ENCODE peak calls at places on chromosomes 7 and 10, in nine cellular contexts. W is GM12878, X is upper lobe of left lung, Y is tibial nerve, O is transverse colon, R is stomach, J is sigmoid colon, V is esophagus muscularis mucosa, S is K562. K is an unnamed sample. For H3K27me3, the result is how much of the 10 kb centered on the place peaks cover.

GRCh38 chr10:47406870-47407648 is 23.0 kb upstream of the ZNF488 start:
- DNase-seq in W (no peak), X (no peak), Y (no peak), O (no peak), R (peak), J (no peak), V (peak), S (peak), K (no peak)

GRCh38 chr7:157271315-157271990 is 65.4 kb upstream of the DNAJB6 start:
- DNase-seq in W (no peak), X (no peak), Y (no peak), O (no peak), R (no peak), J (peak), V (no peak), S (no peak), K (no peak)

GRCh38 chr10:110850990-110851389 is 20.7 kb upstream of the PDCD4 start:
- DNase-seq in W (no peak), X (no peak), Y (no peak), O (no peak), R (no peak), J (peak), V (no peak), S (no peak), K (no peak)

GRCh38 chr10:92755725-92756124 is 66.0 kb downstream of the HHEX start:
- DNase-seq in W (no peak), X (no peak), Y (no peak), O (no peak), R (no peak), J (no peak), V (no peak), S (no peak), K (no peak)

GRCh38 chr7:73869011-73869785 is 8.2 kb downstream of the TMEM270 start:
- DNase-seq in W (no peak), X (peak), Y (no peak), O (no peak), R (no peak), J (no peak), V (no peak), S (no peak), K (no peak)

GRCh38 chr10:124220971-124221355 is 127.6 kb upstream of the CHST15 start:
- DNase-seq in W (no peak), X (no peak), Y (no peak), O (no peak), R (no peak), J (no peak), V (no peak), S (no peak), K (no peak)

GRCh38 chr7:132655071-132655761 is 78.9 kb upstream of the PLXNA4 start:
- DNase-seq in W (no peak), X (peak), Y (peak), O (peak), R (peak), J (peak), V (no peak), S (no peak), K (no peak)

GRCh38 chr7:138565451-138566114 is 105.5 kb downstream of the TRIM24 start:
- DNase-seq in W (no peak), X (no peak), Y (no peak), O (no peak), R (no peak), J (no peak), V (no peak), S (peak), K (no peak)

GRCh38 chr7:114405427-114405826 is 9.2 kb upstream of the FOXP2 start:
- DNase-seq in W (no peak), X (no peak), Y (no peak), O (no peak), R (no peak), J (no peak), V (no peak), S (no peak), K (no peak)

GRCh38 chr10:21751341-21752310 is 217.6 kb downstream of the MLLT10 start:
- DNase-seq in W (no peak), X (no peak), Y (no peak), O (peak), R (no peak), J (no peak), V (no peak), S (no peak), K (no peak)

GRCh38 chr10:58335306-58336005 is 650 bp downstream of the UBE2D1 start:
- DNase-seq in W (no peak), X (peak), Y (no peak), O (peak), R (peak), J (peak), V (no peak), S (peak), K (no peak)

GRCh38 chr7:101066141-101066857 is 19.0 kb upstream of the TRIM56 start:
- DNase-seq in W (no peak), X (no peak), Y (no peak), O (no peak), R (no peak), J (no peak), V (no peak), S (no peak), K (peak)

GRCh38 chr10:24483701-24484100 is 240.0 kb downstream of the ARHGAP21 start:
- DNase-seq in W (no peak), X (no peak), Y (no peak), O (peak), R (peak), J (no peak), V (no peak), S (no peak), K (no peak)

GRCh38 chr7:25006225-25006624 is 26.2 kb upstream of the OSBPL3 start:
- DNase-seq in W (no peak), X (no peak), Y (no peak), O (no peak), R (no peak), J (no peak), V (no peak), S (no peak), K (no peak)

GRCh38 chr10:30510184-30510931 is 76.4 kb downstream of the MAP3K8 start:
- DNase-seq in W (no peak), X (no peak), Y (no peak), O (peak), R (no peak), J (peak), V (no peak), S (peak), K (no peak)

GRCh38 chr7:84042110-84042539 is 152.5 kb downstream of the SEMA3A start:
- DNase-seq in W (no peak), X (no peak), Y (no peak), O (no peak), R (peak), J (no peak), V (no peak), S (no peak), K (no peak)

GRCh38 chr7:51647931-51648351 is 331.3 kb upstream of the COBL start:
- DNase-seq in W (no peak), X (no peak), Y (no peak), O (peak), R (peak), J (peak), V (no peak), S (no peak), K (peak)

GRCh38 chr10:118856106-118856505 is 101.3 kb upstream of the CACUL1 start:
- DNase-seq in W (no peak), X (no peak), Y (no peak), O (no peak), R (no peak), J (no peak), V (peak), S (no peak), K (no peak)

GRCh38 chr7:22445140-22445722 is 54.8 kb downstream of the STEAP1B start:
- DNase-seq in W (no peak), X (peak), Y (peak), O (peak), R (peak), J (peak), V (peak), S (no peak), K (peak)

GRCh38 chr10:52644678-52645434 is 127.7 kb downstream of the MBL2 start:
- DNase-seq in W (no peak), X (no peak), Y (no peak), O (peak), R (peak), J (no peak), V (no peak), S (peak), K (no peak)

GRCh38 chr7:34075976-34076375 is 170.6 kb downstream of the BMPER start:
- DNase-seq in W (no peak), X (no peak), Y (no peak), O (no peak), R (no peak), J (no peak), V (no peak), S (no peak), K (no peak)

GRCh38 chr10:100697070-100697469 is 48.3 kb upstream of the PAX2 start:
- DNase-seq in W (no peak), X (no peak), Y (no peak), O (no peak), R (peak), J (no peak), V (no peak), S (no peak), K (no peak)

GRCh38 chr10:1036341-1036791 is 10.7 kb upstream of the IDI2 start:
- DNase-seq in W (no peak), X (peak), Y (no peak), O (no peak), R (no peak), J (no peak), V (no peak), S (no peak), K (no peak)

GRCh38 chr10:77037735-77038411 is 599.7 kb downstream of the KCNMA1 start:
- DNase-seq in W (no peak), X (no peak), Y (no peak), O (no peak), R (no peak), J (no peak), V (peak), S (no peak), K (no peak)

GRCh38 chr10:22597142-22597541 is 117.2 kb downstream of the PIP4K2A start:
- DNase-seq in W (peak), X (no peak), Y (no peak), O (peak), R (no peak), J (no peak), V (no peak), S (no peak), K (no peak)

GRCh38 chr7:25619963-25620799 is 391.9 kb upstream of the NPVF start:
- DNase-seq in W (no peak), X (no peak), Y (no peak), O (peak), R (peak), J (no peak), V (peak), S (peak), K (no peak)

GRCh38 chr10:22314852-22315251 is 1.3 kb upstream of the COMMD3 start:
- DNase-seq in W (no peak), X (no peak), Y (no peak), O (no peak), R (no peak), J (no peak), V (no peak), S (no peak), K (no peak)

GRCh38 chr10:69446650-69447151 is 4.6 kb upstream of the TSPAN15 start:
- DNase-seq in W (no peak), X (no peak), Y (no peak), O (no peak), R (no peak), J (peak), V (no peak), S (no peak), K (no peak)

GRCh38 chr10:118581340-118581739 is 14.1 kb downstream of the PRLHR start:
- DNase-seq in W (no peak), X (no peak), Y (no peak), O (no peak), R (no peak), J (no peak), V (no peak), S (no peak), K (no peak)

GRCh38 chr10:121592155-121592890 is 5.9 kb downstream of the FGFR2 start:
- DNase-seq in W (no peak), X (no peak), Y (no peak), O (no peak), R (no peak), J (peak), V (no peak), S (no peak), K (no peak)

GRCh38 chr7:2955177-2955768 is 88.4 kb downstream of the CARD11 start:
- DNase-seq in W (no peak), X (no peak), Y (no peak), O (no peak), R (no peak), J (peak), V (no peak), S (peak), K (no peak)

GRCh38 chr7:2953099-2953498 is 90.6 kb downstream of the CARD11 start:
- DNase-seq in W (no peak), X (no peak), Y (no peak), O (no peak), R (no peak), J (peak), V (no peak), S (no peak), K (no peak)

GRCh38 chr7:2952316-2952715 is 91.4 kb downstream of the CARD11 start:
- DNase-seq in W (no peak), X (no peak), Y (no peak), O (no peak), R (no peak), J (peak), V (no peak), S (no peak), K (no peak)

GRCh38 chr7:2954433-2954853 is 89.2 kb downstream of the CARD11 start:
- DNase-seq in W (no peak), X (peak), Y (no peak), O (peak), R (no peak), J (peak), V (no peak), S (no peak), K (no peak)

DNA sequence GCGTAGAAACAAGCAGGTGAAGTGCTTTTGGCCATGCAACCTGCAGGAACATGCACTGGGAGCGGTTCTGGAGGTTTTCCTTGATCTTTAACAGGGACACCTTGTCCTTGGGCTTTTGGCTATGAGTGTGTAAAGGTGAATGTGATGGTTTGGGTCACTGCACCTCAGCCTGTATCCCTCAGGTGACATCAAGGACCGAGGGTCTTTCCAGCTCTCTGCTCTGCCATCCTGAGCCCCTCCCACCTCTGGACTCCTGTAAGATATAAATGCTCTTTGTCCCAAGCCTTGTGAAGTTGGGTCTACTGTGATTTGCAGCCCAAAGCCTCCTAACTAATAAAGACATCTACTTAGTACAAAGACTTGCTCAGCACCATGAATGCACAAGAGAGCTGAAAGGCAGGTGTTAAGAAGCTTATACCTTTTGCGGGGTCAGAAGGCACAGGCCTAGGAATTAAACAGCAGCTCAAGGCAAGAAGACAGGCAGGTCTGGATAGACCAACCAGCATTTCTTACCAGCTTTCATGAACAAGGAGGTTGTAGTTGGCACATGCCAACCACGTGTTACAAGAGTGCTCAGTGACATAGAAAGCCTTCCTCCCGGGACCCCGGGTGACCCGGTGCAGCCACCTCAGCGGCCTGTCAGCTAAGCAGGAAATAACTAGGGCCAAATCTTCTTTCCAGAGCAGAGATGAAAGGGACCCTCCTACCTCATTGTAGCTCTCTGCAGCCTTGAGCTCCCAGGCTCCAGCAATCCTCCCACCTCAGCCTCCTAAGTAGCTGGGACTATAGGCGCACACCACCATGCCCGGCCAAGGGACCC is 89.9 kb downstream of the CARD11 start:
- DNase-seq in W (no peak), X (peak), Y (no peak), O (no peak), R (no peak), J (peak), V (no peak), S (no peak), K (no peak)
- TF ChIP-seq EP300 in W (no peak), X (no peak), Y (no peak), O (no peak), R (no peak), J (no peak), V (no peak), S (no peak), K (no peak)

GRCh38 chr10:80408198-80409085 is at the start of gene PRXL2A:
- DNase-seq in W (no peak), X (peak), Y (peak), O (peak), R (peak), J (peak), V (no peak), S (peak), K (peak)

GRCh38 chr10:80406249-80406648 is 2.1 kb upstream of the PRXL2A start:
- DNase-seq in W (no peak), X (no peak), Y (no peak), O (no peak), R (no peak), J (no peak), V (no peak), S (no peak), K (no peak)

GRCh38 chr10:80405035-80405434 is 3.3 kb upstream of the PRXL2A start:
- DNase-seq in W (no peak), X (no peak), Y (no peak), O (no peak), R (no peak), J (no peak), V (no peak), S (no peak), K (no peak)

GRCh38 chr10:80407836-80408197 is 534 bp upstream of the PRXL2A start:
- DNase-seq in W (no peak), X (peak), Y (no peak), O (peak), R (no peak), J (no peak), V (no peak), S (no peak), K (peak)

GRCh38 chr10:80405636-80406035 is 2.7 kb upstream of the PRXL2A start:
- DNase-seq in W (no peak), X (no peak), Y (no peak), O (no peak), R (no peak), J (no peak), V (no peak), S (no peak), K (no peak)
- H3K27me3 ChIP-seq in W (under half), X (under half), Y (under half), O (under half), R (under half), J (under half), V (under half), S (under half), K (under half)

GRCh38 chr7:12244129-12244528 is 33.0 kb downstream of the TMEM106B start:
- DNase-seq in W (no peak), X (no peak), Y (no peak), O (peak), R (peak), J (no peak), V (no peak), S (peak), K (no peak)
- TF ChIP-seq EP300 in W (no peak), X (no peak), Y (no peak), O (no peak), R (no peak), J (no peak), V (no peak), S (no peak), K (no peak)

GRCh38 chr7:26860361-26860760 is 4.0 kb downstream of the SKAP2 start:
- DNase-seq in W (no peak), X (no peak), Y (no peak), O (peak), R (no peak), J (no peak), V (no peak), S (no peak), K (no peak)
- H3K27me3 ChIP-seq in W (under half), X (under half), Y (under half), O (under half), R (under half), J (under half), V (under half), S (under half), K (under half)

GRCh38 chr7:112985377-112985987 is 101.1 kb downstream of the GPR85 start:
- DNase-seq in W (no peak), X (no peak), Y (no peak), O (no peak), R (no peak), J (peak), V (no peak), S (no peak), K (no peak)
- TF ChIP-seq EP300 in W (no peak), X (no peak), Y (no peak), O (no peak), R (no peak), J (peak), V (no peak), S (no peak), K (no peak)

GRCh38 chr7:27117687-27118491 is 12.7 kb downstream of the HOXA4 start:
- DNase-seq in W (no peak), X (no peak), Y (no peak), O (no peak), R (no peak), J (peak), V (no peak), S (no peak), K (no peak)

GRCh38 chr7:27116521-27116946 is 14.0 kb downstream of the HOXA4 start:
- DNase-seq in W (no peak), X (no peak), Y (no peak), O (no peak), R (no peak), J (no peak), V (no peak), S (no peak), K (no peak)

GRCh38 chr7:27118580-27118979 is 12.0 kb downstream of the HOXA4 start:
- DNase-seq in W (no peak), X (no peak), Y (no peak), O (no peak), R (no peak), J (no peak), V (no peak), S (no peak), K (no peak)

GRCh38 chr7:27116019-27116411 is 13.5 kb upstream of the HOXA2 start:
- DNase-seq in W (no peak), X (no peak), Y (no peak), O (no peak), R (no peak), J (no peak), V (no peak), S (no peak), K (no peak)

DNA sequence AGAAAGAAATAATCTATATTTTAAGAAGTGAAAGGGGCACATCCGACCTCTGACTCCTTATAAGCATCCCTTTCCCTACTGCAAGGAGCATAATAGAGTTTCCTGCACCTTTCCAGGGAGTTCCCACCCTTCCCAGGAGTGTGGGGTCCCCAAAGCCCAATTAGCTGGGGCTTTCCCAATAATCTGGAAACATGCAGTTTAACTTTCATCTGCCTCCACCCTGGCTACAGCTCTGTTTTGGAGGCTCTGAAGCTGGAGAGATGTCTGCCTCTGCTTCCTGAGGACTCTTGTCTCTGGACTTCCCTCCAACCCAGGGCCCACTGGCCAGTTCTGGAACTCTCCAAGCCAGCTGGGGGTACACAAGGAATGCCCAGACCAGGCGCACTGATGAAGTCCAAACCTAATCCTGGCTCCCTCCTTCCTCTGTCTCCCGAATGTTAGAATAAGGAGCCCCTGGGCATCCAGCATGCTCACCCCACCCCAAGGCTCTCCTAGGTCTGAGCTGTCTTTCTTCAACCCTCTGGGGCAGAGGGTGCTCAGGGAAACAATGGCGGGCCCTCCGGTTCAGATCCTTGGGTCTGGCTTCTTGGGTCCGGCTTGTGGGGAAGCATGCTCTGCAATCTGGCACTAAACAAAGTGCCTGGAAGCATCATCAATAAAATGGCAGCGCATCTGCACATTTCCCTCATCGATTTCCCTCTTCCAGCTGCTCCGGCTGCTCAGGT is 13.4 kb downstream of the HOXA4 start:
- DNase-seq in W (no peak), X (no peak), Y (no peak), O (no peak), R (no peak), J (peak), V (no peak), S (no peak), K (no peak)
- H3K27me3 ChIP-seq in W (under half), X (under half), Y (under half), O (under half), R (under half), J (under half), V (under half), S (under half), K (under half)

GRCh38 chr7:155594961-155595366 is 48.6 kb upstream of the CNPY1 start:
- DNase-seq in W (no peak), X (no peak), Y (no peak), O (no peak), R (peak), J (no peak), V (no peak), S (no peak), K (no peak)
- TF ChIP-seq EP300 in W (no peak), X (no peak), Y (no peak), O (no peak), R (no peak), J (no peak), V (no peak), S (no peak), K (no peak)